ENCODE peak calls at places on chromosome 20, in eight cellular contexts. One of them, this sample, is unnamed.

GRCh38 chr20:48287552-48288170 is 502.4 kb upstream of the SULF2 start:
- DNase-seq in pancreas: no peak
- DNase-seq in heart right ventricle: no peak
- DNase-seq in cardiac muscle cell: no peak
- DNase-seq in natural killer cell: no peak
- DNase-seq in neural crest cell: no peak
- DNase-seq in astrocyte of the cerebellum: no peak
- DNase-seq in choroid plexus epithelial cell: peak
- DNase-seq in this sample: no peak

GRCh38 chr20:34536798-34537394 is 20.7 kb downstream of the DYNLRB1 start:
- DNase-seq in pancreas: peak
- DNase-seq in heart right ventricle: peak
- DNase-seq in cardiac muscle cell: peak
- DNase-seq in natural killer cell: no peak
- DNase-seq in neural crest cell: peak
- DNase-seq in astrocyte of the cerebellum: no peak
- DNase-seq in choroid plexus epithelial cell: peak
- DNase-seq in this sample: peak

GRCh38 chr20:61387204-61387958 is 135.3 kb downstream of the CDH4 start:
- DNase-seq in pancreas: peak
- DNase-seq in heart right ventricle: peak
- DNase-seq in cardiac muscle cell: peak
- DNase-seq in natural killer cell: no peak
- DNase-seq in neural crest cell: peak
- DNase-seq in astrocyte of the cerebellum: peak
- DNase-seq in choroid plexus epithelial cell: peak
- DNase-seq in this sample: peak

GRCh38 chr20:33337119-33337518 is 54.1 kb downstream of the BPIFB1 start:
- DNase-seq in pancreas: no peak
- DNase-seq in heart right ventricle: no peak
- DNase-seq in cardiac muscle cell: no peak
- DNase-seq in natural killer cell: no peak
- DNase-seq in neural crest cell: no peak
- DNase-seq in astrocyte of the cerebellum: no peak
- DNase-seq in choroid plexus epithelial cell: peak
- DNase-seq in this sample: no peak

GRCh38 chr20:52869698-52870288 is 102.4 kb upstream of the TSHZ2 start:
- DNase-seq in pancreas: no peak
- DNase-seq in heart right ventricle: no peak
- DNase-seq in cardiac muscle cell: no peak
- DNase-seq in natural killer cell: no peak
- DNase-seq in neural crest cell: no peak
- DNase-seq in astrocyte of the cerebellum: no peak
- DNase-seq in choroid plexus epithelial cell: no peak
- DNase-seq in this sample: no peak

GRCh38 chr20:36214684-36215256 is 21.5 kb upstream of the AAR2 start:
- DNase-seq in pancreas: no peak
- DNase-seq in heart right ventricle: no peak
- DNase-seq in cardiac muscle cell: peak
- DNase-seq in natural killer cell: no peak
- DNase-seq in neural crest cell: no peak
- DNase-seq in astrocyte of the cerebellum: no peak
- DNase-seq in choroid plexus epithelial cell: peak
- DNase-seq in this sample: no peak

GRCh38 chr20:36472656-36473071 is 68.7 kb upstream of the MYL9 start:
- DNase-seq in pancreas: no peak
- DNase-seq in heart right ventricle: peak
- DNase-seq in cardiac muscle cell: no peak
- DNase-seq in natural killer cell: no peak
- DNase-seq in neural crest cell: no peak
- DNase-seq in astrocyte of the cerebellum: no peak
- DNase-seq in choroid plexus epithelial cell: no peak
- DNase-seq in this sample: no peak

GRCh38 chr20:52191436-52192295 is at the start of gene ZFP64:
- DNase-seq in pancreas: peak
- DNase-seq in heart right ventricle: peak
- DNase-seq in cardiac muscle cell: peak
- DNase-seq in natural killer cell: peak
- DNase-seq in neural crest cell: peak
- DNase-seq in astrocyte of the cerebellum: peak
- DNase-seq in choroid plexus epithelial cell: peak
- DNase-seq in this sample: peak

GRCh38 chr20:44069203-44069931 is 117.6 kb downstream of the JPH2 start:
- DNase-seq in pancreas: no peak
- DNase-seq in heart right ventricle: no peak
- DNase-seq in cardiac muscle cell: peak
- DNase-seq in natural killer cell: peak
- DNase-seq in neural crest cell: no peak
- DNase-seq in astrocyte of the cerebellum: no peak
- DNase-seq in choroid plexus epithelial cell: no peak
- DNase-seq in this sample: no peak

GRCh38 chr20:14951105-14951504 is 613.7 kb upstream of the FLRT3 start:
- DNase-seq in pancreas: no peak
- DNase-seq in heart right ventricle: no peak
- DNase-seq in cardiac muscle cell: no peak
- DNase-seq in natural killer cell: no peak
- DNase-seq in neural crest cell: no peak
- DNase-seq in astrocyte of the cerebellum: no peak
- DNase-seq in choroid plexus epithelial cell: no peak
- DNase-seq in this sample: no peak

GRCh38 chr20:14951707-14952106 is 614.3 kb upstream of the FLRT3 start:
- DNase-seq in pancreas: no peak
- DNase-seq in heart right ventricle: no peak
- DNase-seq in cardiac muscle cell: peak
- DNase-seq in natural killer cell: no peak
- DNase-seq in neural crest cell: no peak
- DNase-seq in astrocyte of the cerebellum: no peak
- DNase-seq in choroid plexus epithelial cell: peak
- DNase-seq in this sample: no peak

GRCh38 chr20:14950633-14951032 is 613.2 kb upstream of the FLRT3 start:
- DNase-seq in pancreas: no peak
- DNase-seq in heart right ventricle: no peak
- DNase-seq in cardiac muscle cell: no peak
- DNase-seq in natural killer cell: no peak
- DNase-seq in neural crest cell: no peak
- DNase-seq in astrocyte of the cerebellum: no peak
- DNase-seq in choroid plexus epithelial cell: no peak
- DNase-seq in this sample: no peak

GRCh38 chr20:14947536-14947935 is 610.1 kb upstream of the FLRT3 start:
- DNase-seq in pancreas: no peak
- DNase-seq in heart right ventricle: no peak
- DNase-seq in cardiac muscle cell: no peak
- DNase-seq in natural killer cell: no peak
- DNase-seq in neural crest cell: no peak
- DNase-seq in astrocyte of the cerebellum: no peak
- DNase-seq in choroid plexus epithelial cell: no peak
- DNase-seq in this sample: no peak

GRCh38 chr20:14948416-14948815 is 611.0 kb upstream of the FLRT3 start:
- DNase-seq in pancreas: no peak
- DNase-seq in heart right ventricle: no peak
- DNase-seq in cardiac muscle cell: no peak
- DNase-seq in natural killer cell: no peak
- DNase-seq in neural crest cell: no peak
- DNase-seq in astrocyte of the cerebellum: no peak
- DNase-seq in choroid plexus epithelial cell: peak
- DNase-seq in this sample: no peak
- TF ChIP-seq CTCF in pancreas: no peak
- TF ChIP-seq CTCF in heart right ventricle: no peak
- TF ChIP-seq CTCF in cardiac muscle cell: no peak
- TF ChIP-seq CTCF in natural killer cell: no peak
- TF ChIP-seq CTCF in neural crest cell: no peak
- TF ChIP-seq CTCF in astrocyte of the cerebellum: peak
- TF ChIP-seq CTCF in choroid plexus epithelial cell: peak
- TF ChIP-seq CTCF in this sample: no peak

GRCh38 chr20:17442588-17442987 is 88.6 kb downstream of the BFSP1 start:
- DNase-seq in pancreas: no peak
- DNase-seq in heart right ventricle: no peak
- DNase-seq in cardiac muscle cell: no peak
- DNase-seq in natural killer cell: no peak
- DNase-seq in neural crest cell: no peak
- DNase-seq in astrocyte of the cerebellum: no peak
- DNase-seq in choroid plexus epithelial cell: peak
- DNase-seq in this sample: no peak
- TF ChIP-seq CTCF in pancreas: no peak
- TF ChIP-seq CTCF in heart right ventricle: no peak
- TF ChIP-seq CTCF in cardiac muscle cell: no peak
- TF ChIP-seq CTCF in natural killer cell: no peak
- TF ChIP-seq CTCF in neural crest cell: peak
- TF ChIP-seq CTCF in astrocyte of the cerebellum: no peak
- TF ChIP-seq CTCF in choroid plexus epithelial cell: no peak
- TF ChIP-seq CTCF in this sample: peak

DNA sequence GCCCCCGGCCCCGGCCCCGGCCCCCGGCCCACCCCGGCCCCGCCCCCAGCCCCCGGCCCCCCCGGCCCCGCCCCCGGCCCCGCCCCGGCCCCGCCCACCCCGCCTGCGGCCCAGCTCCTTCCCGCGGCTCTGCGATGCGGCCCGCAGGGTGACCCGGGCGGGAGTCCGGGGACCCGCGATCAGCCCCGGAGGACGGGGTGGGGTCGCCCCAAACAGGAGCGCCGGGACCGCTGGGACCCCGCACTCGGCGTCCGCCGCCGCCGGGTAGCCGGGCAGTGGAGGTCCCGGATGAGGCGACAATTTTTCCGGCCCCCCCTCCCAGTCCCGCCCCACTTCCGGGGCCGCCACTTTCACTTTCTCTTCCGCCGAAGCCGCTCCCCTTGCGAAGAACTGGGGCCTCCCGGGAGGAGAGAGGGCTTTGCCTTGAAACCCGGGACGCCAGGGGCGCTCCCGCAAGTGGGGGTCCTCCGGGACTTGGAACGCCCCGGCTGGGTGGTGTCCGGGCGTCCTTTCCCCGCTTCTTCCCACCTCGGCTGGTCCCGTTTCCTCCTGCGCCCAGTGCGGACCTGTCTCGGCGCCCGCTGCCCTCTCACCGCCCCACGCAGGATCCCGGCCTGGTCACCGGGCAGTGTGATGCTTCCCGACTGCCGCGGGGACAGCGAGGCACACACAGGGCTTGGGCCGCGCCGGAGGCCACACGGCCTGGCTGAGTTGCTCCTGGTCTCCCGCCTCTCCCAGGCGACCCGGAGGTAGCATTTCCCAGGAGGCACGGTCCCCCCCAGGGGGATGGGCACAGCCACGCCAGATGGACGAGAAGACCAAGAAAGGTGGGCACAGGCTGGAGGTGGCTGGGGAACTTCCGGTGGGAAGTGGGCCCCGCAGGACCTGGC is at the start of gene RBCK1:
- DNase-seq in pancreas: peak
- DNase-seq in heart right ventricle: peak
- DNase-seq in cardiac muscle cell: peak
- DNase-seq in natural killer cell: peak
- DNase-seq in neural crest cell: peak
- DNase-seq in astrocyte of the cerebellum: peak
- DNase-seq in choroid plexus epithelial cell: peak
- DNase-seq in this sample: peak
- TF ChIP-seq CTCF in pancreas: no peak
- TF ChIP-seq CTCF in heart right ventricle: no peak
- TF ChIP-seq CTCF in cardiac muscle cell: no peak
- TF ChIP-seq CTCF in natural killer cell: no peak
- TF ChIP-seq CTCF in neural crest cell: no peak
- TF ChIP-seq CTCF in astrocyte of the cerebellum: no peak
- TF ChIP-seq CTCF in choroid plexus epithelial cell: no peak
- TF ChIP-seq CTCF in this sample: no peak

GRCh38 chr20:58246346-58246745 is 17.9 kb upstream of the ANKRD60 start:
- DNase-seq in pancreas: no peak
- DNase-seq in heart right ventricle: no peak
- DNase-seq in cardiac muscle cell: peak
- DNase-seq in natural killer cell: no peak
- DNase-seq in neural crest cell: no peak
- DNase-seq in astrocyte of the cerebellum: no peak
- DNase-seq in choroid plexus epithelial cell: peak
- DNase-seq in this sample: no peak
- TF ChIP-seq CTCF in pancreas: no peak
- TF ChIP-seq CTCF in heart right ventricle: peak
- TF ChIP-seq CTCF in cardiac muscle cell: peak
- TF ChIP-seq CTCF in natural killer cell: no peak
- TF ChIP-seq CTCF in neural crest cell: peak
- TF ChIP-seq CTCF in astrocyte of the cerebellum: peak
- TF ChIP-seq CTCF in choroid plexus epithelial cell: peak
- TF ChIP-seq CTCF in this sample: no peak

GRCh38 chr20:19828233-19828632 is 70.2 kb downstream of the RIN2 start:
- DNase-seq in pancreas: no peak
- DNase-seq in heart right ventricle: no peak
- DNase-seq in cardiac muscle cell: no peak
- DNase-seq in natural killer cell: no peak
- DNase-seq in neural crest cell: no peak
- DNase-seq in astrocyte of the cerebellum: no peak
- DNase-seq in choroid plexus epithelial cell: peak
- DNase-seq in this sample: no peak
- TF ChIP-seq CTCF in pancreas: no peak
- TF ChIP-seq CTCF in heart right ventricle: peak
- TF ChIP-seq CTCF in cardiac muscle cell: peak
- TF ChIP-seq CTCF in natural killer cell: no peak
- TF ChIP-seq CTCF in neural crest cell: no peak
- TF ChIP-seq CTCF in astrocyte of the cerebellum: peak
- TF ChIP-seq CTCF in choroid plexus epithelial cell: peak
- TF ChIP-seq CTCF in this sample: no peak